ENCODE peak calls at places on chromosome 3, in nine cellular contexts. S, K, W, L, A, X, O, V and Z are unnamed samples. For H3K27me3, the result is how much of the 10 kb centered on the place peaks cover.

GRCh38 chr3:126211569-126211968 is 31.2 kb upstream of the ALDH1L1 start:
- DNase-seq in S (no peak), K (no peak), W (peak), L (no peak), A (no peak), X (no peak), O (no peak), V (no peak), Z (no peak)

GRCh38 chr3:57890874-57891273 is 117.3 kb upstream of the FLNB start:
- DNase-seq in S (no peak), K (no peak), W (no peak), L (no peak), A (peak), X (no peak), O (no peak), V (no peak), Z (no peak)

GRCh38 chr3:149648525-149648924 is 9.3 kb downstream of the WWTR1 start:
- DNase-seq in S (no peak), K (no peak), W (no peak), L (no peak), A (no peak), X (no peak), O (peak), V (no peak), Z (no peak)

GRCh38 chr3:98449606-98450193 is 13.3 kb upstream of the OR5K1 start:
- DNase-seq in S (no peak), K (no peak), W (no peak), L (no peak), A (no peak), X (no peak), O (no peak), V (no peak), Z (no peak)

GRCh38 chr3:138493804-138494606 is 59.6 kb downstream of the ESYT3 start:
- DNase-seq in S (peak), K (no peak), W (no peak), L (no peak), A (peak), X (no peak), O (peak), V (no peak), Z (no peak)

GRCh38 chr3:184380210-184380626 is 364 bp downstream of the CHRD start:
- DNase-seq in S (no peak), K (peak), W (peak), L (peak), A (no peak), X (peak), O (no peak), V (peak), Z (peak)

GRCh38 chr3:12751548-12751947 is 7.5 kb downstream of the TMEM40 start:
- DNase-seq in S (no peak), K (no peak), W (peak), L (no peak), A (no peak), X (no peak), O (no peak), V (no peak), Z (no peak)

GRCh38 chr3:117920240-117920923 is 1114.3 kb downstream of the IGSF11 start:
- DNase-seq in S (no peak), K (peak), W (no peak), L (no peak), A (no peak), X (no peak), O (no peak), V (no peak), Z (no peak)

GRCh38 chr3:101685050-101685400 is 1.5 kb downstream of the RPL24 start:
- DNase-seq in S (no peak), K (no peak), W (no peak), L (no peak), A (no peak), X (no peak), O (no peak), V (no peak), Z (no peak)

GRCh38 chr3:146542179-146542578 is 2.2 kb downstream of the PLSCR1 start:
- DNase-seq in S (no peak), K (no peak), W (no peak), L (no peak), A (no peak), X (no peak), O (peak), V (no peak), Z (no peak)

GRCh38 chr3:48478631-48479555 is 25.1 kb downstream of the SHISA5 start:
- DNase-seq in S (no peak), K (no peak), W (no peak), L (peak), A (no peak), X (no peak), O (peak), V (no peak), Z (no peak)

GRCh38 chr3:43892535-43892934 is 201.8 kb downstream of the ABHD5 start:
- DNase-seq in S (no peak), K (no peak), W (no peak), L (no peak), A (no peak), X (no peak), O (no peak), V (no peak), Z (no peak)

GRCh38 chr3:15291589-15292541 is 40.5 kb downstream of the SH3BP5 start:
- DNase-seq in S (no peak), K (no peak), W (no peak), L (peak), A (no peak), X (no peak), O (no peak), V (no peak), Z (no peak)

GRCh38 chr3:186523022-186523421 is 21.2 kb downstream of the CRYGS start:
- DNase-seq in S (no peak), K (no peak), W (no peak), L (no peak), A (no peak), X (no peak), O (no peak), V (no peak), Z (no peak)
- H3K27me3 ChIP-seq in S (under half), K (under half), W (under half), L (under half), A (under half), X (under half), O (under half), V (under half), Z (under half)

GRCh38 chr3:71754610-71755253 is 1.1 kb downstream of the GPR27 start:
- DNase-seq in S (no peak), K (peak), W (peak), L (peak), A (no peak), X (no peak), O (no peak), V (no peak), Z (no peak)

GRCh38 chr3:71751602-71752001 is 2.1 kb upstream of the GPR27 start:
- DNase-seq in S (no peak), K (no peak), W (no peak), L (no peak), A (no peak), X (no peak), O (no peak), V (no peak), Z (no peak)

GRCh38 chr3:71759401-71759800 is 5.7 kb downstream of the GPR27 start:
- DNase-seq in S (no peak), K (no peak), W (no peak), L (no peak), A (no peak), X (no peak), O (no peak), V (no peak), Z (no peak)

GRCh38 chr3:71752911-71753715 is 542 bp upstream of the GPR27 start:
- DNase-seq in S (no peak), K (peak), W (peak), L (no peak), A (no peak), X (no peak), O (no peak), V (no peak), Z (no peak)

DNA sequence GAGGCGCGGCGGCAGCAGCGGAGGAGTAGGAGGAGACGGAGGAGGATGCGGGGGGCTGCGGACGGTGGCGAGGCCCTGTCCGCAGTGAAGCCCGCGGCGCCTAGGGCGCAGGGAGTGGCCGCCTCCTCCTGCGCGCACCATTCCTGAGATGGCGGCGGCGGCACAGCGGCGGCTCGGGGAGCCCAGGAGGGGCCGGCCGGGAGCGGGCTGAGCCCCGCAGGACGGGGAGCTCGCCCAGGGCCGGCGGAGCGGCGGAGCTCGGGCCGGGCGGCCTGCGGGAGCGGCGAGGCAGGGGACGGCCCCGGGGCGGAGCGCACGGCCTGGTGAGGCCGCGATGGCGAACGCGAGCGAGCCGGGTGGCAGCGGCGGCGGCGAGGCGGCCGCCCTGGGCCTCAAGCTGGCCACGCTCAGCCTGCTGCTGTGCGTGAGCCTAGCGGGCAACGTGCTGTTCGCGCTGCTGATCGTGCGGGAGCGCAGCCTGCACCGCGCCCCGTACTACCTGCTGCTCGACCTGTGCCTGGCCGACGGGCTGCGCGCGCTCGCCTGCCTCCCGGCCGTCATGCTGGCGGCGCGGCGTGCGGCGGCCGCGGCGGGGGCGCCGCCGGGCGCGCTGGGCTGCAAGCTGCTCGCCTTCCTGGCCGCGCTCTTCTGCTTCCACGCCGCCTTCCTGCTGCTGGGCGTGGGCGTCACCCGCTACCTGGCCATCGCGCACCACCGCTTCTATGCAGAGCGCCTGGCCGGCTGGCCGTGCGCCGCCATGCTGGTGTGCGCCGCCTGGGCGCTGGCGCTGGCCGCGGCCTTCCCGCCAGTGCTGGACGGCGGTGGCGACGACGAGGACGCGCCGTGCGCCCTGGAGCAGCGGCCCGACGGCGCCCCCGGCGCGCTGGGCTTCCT is at the start of gene GPR27:
- DNase-seq in S (peak), K (peak), W (peak), L (peak), A (no peak), X (peak), O (peak), V (no peak), Z (no peak)
- H3K4me3 ChIP-seq in S (peak), K (peak), W (peak), L (peak), A (peak), X (peak), O (no peak), V (peak), Z (peak)

DNA sequence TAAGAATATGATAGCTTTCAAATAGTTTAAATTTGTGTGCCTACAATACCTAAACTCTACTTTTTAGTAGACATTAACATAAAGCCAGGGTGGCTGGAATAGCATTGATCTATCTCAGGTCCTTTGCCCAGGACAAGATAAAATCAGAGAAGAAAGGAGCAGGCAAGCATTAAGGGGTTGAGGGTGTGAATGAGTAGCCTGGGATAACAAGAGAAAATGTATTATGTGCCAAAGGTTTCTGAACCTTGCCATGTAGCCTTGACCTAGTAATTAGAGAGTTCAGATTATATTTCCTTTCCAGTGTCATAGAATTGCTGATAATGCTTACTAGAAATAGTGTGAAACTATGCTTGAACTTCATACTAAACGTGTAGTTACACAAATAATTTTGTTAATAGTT is 22.9 kb downstream of the ATP11B start:
- DNase-seq in S (no peak), K (no peak), W (peak), L (no peak), A (no peak), X (no peak), O (no peak), V (no peak), Z (no peak)
- H3K27me3 ChIP-seq in S (under half), K (under half), W (under half), L (under half), A (under half), X (under half), O (under half), V (under half), Z (under half)

DNA sequence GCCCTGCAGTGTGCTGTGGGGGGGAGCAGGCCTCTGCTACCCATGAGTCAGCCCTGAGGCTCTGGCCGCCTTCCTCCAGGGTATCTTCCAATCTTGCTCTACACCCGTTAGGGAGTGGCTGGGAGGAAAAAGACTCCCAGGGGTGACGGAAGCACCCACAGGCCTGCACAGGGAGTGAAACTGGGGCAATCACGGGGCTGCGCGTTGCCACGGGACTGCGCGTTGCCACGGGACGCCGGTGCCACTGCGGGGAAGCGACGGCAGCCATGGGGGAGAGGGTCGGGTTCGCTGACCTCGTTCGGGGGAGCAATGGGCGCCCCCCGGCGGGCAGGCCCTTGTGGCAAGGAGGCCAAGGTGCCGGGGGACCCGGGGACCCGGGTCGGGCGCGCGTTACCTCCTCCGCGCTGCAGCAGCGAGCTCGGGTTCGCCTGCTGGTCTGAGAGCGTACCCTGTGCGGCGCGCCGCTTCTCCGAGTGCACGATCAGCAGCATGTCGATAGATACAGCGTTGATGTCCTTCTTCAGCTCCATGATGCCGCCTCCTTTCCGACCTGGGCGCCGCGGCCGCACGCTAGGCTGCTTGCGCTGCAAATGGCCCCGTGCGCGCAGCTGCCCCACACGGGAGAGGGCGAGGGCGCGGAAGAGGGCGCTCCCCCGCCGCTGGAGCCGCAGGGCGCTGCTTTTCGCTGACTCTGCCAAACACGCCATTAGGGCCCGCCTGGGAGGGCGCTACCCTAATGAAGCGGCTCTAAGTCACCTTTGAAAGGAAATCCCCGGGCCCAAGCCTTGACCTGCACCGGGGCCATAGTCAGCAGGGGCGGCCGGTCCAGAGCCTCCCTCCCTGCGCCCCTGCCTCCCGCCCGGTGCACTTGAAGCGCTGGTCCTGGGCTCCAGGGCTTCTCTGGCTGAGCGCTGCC is at the start of gene KY:
- DNase-seq in S (peak), K (peak), W (peak), L (no peak), A (no peak), X (peak), O (peak), V (no peak), Z (peak)
- H3K4me3 ChIP-seq in S (peak), K (peak), W (no peak), L (peak), A (peak), X (peak), O (peak), V (no peak), Z (peak)